ENCODE peak calls at places on chromosomes 2 and 18, in six cellular contexts. K is GM23338, X is EH, E is psoas muscle, W is frontal cortex, F is stomach. V is an unnamed sample.

GRCh38 chr2:65566617-65567016 is 134.2 kb upstream of the SPRED2 start:
- DNase-seq in K (no peak), X (no peak), E (no peak), W (no peak), F (no peak), V (no peak)

GRCh38 chr2:20494246-20494645 is 47.4 kb downstream of the RHOB start:
- DNase-seq in K (no peak), X (peak), E (no peak), W (no peak), F (no peak), V (no peak)

GRCh38 chr2:71746946-71747501 is 293.7 kb downstream of the DYSF start:
- DNase-seq in K (peak), X (peak), E (peak), W (no peak), F (no peak), V (no peak)

GRCh38 chr2:179336782-179337534 is 72.3 kb upstream of the SESTD1 start:
- DNase-seq in K (no peak), X (peak), E (peak), W (no peak), F (no peak), V (no peak)

GRCh38 chr2:36371963-36372391 is 16.4 kb downstream of the CRIM1 start:
- DNase-seq in K (peak), X (peak), E (no peak), W (no peak), F (no peak), V (no peak)

GRCh38 chr2:137287934-137288639 is 522.7 kb downstream of the THSD7B start:
- DNase-seq in K (peak), X (no peak), E (no peak), W (no peak), F (no peak), V (no peak)

GRCh38 chr2:143686585-143687164 is 557.5 kb downstream of the ARHGAP15 start:
- DNase-seq in K (peak), X (peak), E (no peak), W (peak), F (no peak), V (no peak)

GRCh38 chr2:137525644-137526190 is 438.6 kb upstream of the HNMT start:
- DNase-seq in K (no peak), X (no peak), E (no peak), W (no peak), F (no peak), V (no peak)

GRCh38 chr2:58140508-58141072 is 94.0 kb downstream of the VRK2 start:
- DNase-seq in K (no peak), X (peak), E (no peak), W (no peak), F (no peak), V (no peak)

GRCh38 chr2:36509077-36509476 is 88.9 kb downstream of the FEZ2 start:
- DNase-seq in K (no peak), X (no peak), E (no peak), W (no peak), F (no peak), V (no peak)

GRCh38 chr2:84999467-85000064 is 28.6 kb downstream of the KCMF1 start:
- DNase-seq in K (no peak), X (no peak), E (no peak), W (no peak), F (no peak), V (no peak)

GRCh38 chr2:231621051-231621879 is 28.6 kb downstream of the TEX44 start:
- DNase-seq in K (peak), X (no peak), E (peak), W (no peak), F (no peak), V (peak)

GRCh38 chr18:50240083-50240563 is 26.2 kb downstream of the CFAP53 start:
- DNase-seq in K (no peak), X (no peak), E (no peak), W (no peak), F (no peak), V (no peak)

GRCh38 chr2:131394147-131394931 is 30.4 kb upstream of the RAB6D start:
- DNase-seq in K (peak), X (peak), E (no peak), W (peak), F (no peak), V (peak)

GRCh38 chr18:73597832-73598615 is 549.6 kb downstream of the FBXO15 start:
- DNase-seq in K (peak), X (no peak), E (no peak), W (no peak), F (no peak), V (peak)

GRCh38 chr2:174951746-174952145 is 53.4 kb downstream of the CHN1 start:
- DNase-seq in K (no peak), X (peak), E (no peak), W (no peak), F (no peak), V (no peak)

GRCh38 chr2:218230882-218231281 is 13.9 kb downstream of the ARPC2 start:
- DNase-seq in K (peak), X (peak), E (no peak), W (no peak), F (peak), V (no peak)

GRCh38 chr2:123164216-123164615 is 860.9 kb upstream of the CNTNAP5 start:
- DNase-seq in K (no peak), X (no peak), E (no peak), W (no peak), F (no peak), V (no peak)